ENCODE peak calls at places on chromosomes 5 and 9, in eight cellular contexts. C, P, V, F, X, Y, H and R are unnamed samples.

GRCh38 chr5:154209591-154210081 is 19.1 kb downstream of the GALNT10 start:
- DNase-seq in Y (no peak), V (no peak), C (no peak), P (no peak), F (no peak), X (peak), H (no peak), R (no peak)

GRCh38 chr5:29307498-29307897 is 1886.0 kb upstream of the CDH6 start:
- DNase-seq in F (no peak), P (no peak), Y (no peak), V (no peak), H (no peak), X (no peak), C (no peak), R (no peak)

GRCh38 chr5:135398855-135399837 is at the start of gene MACROH2A1:
- DNase-seq in P (peak), F (peak), X (no peak), Y (peak), C (peak), V (peak), H (peak), R (peak)

GRCh38 chr9:28396058-28396457 is 822.8 kb upstream of the C9orf72 start:
- DNase-seq in X (no peak), Y (no peak), P (no peak), V (no peak), F (no peak), H (no peak), C (no peak), R (no peak)

GRCh38 chr9:91131433-91131839 is 230.3 kb downstream of the AUH start:
- DNase-seq in P (peak), H (peak), V (no peak), F (peak), X (peak), Y (no peak), C (peak), R (no peak)

GRCh38 chr9:37037137-37037743 is 3.2 kb upstream of the PAX5 start:
- DNase-seq in P (no peak), X (no peak), C (no peak), V (peak), H (peak), F (no peak), Y (no peak), R (no peak)

GRCh38 chr5:95446009-95446408 is 54.8 kb downstream of the FAM81B start:
- DNase-seq in X (peak), H (no peak), C (peak), F (no peak), V (no peak), Y (no peak), P (peak), R (no peak)

GRCh38 chr5:157648275-157648990 is 3.8 kb downstream of the SOX30 start:
- DNase-seq in V (no peak), P (no peak), F (no peak), H (no peak), X (no peak), Y (no peak), C (peak), R (no peak)

GRCh38 chr5:135324897-135325650 is 74.0 kb downstream of the MACROH2A1 start:
- DNase-seq in C (no peak), P (no peak), Y (no peak), F (no peak), V (no peak), H (no peak), X (no peak), R (no peak)

GRCh38 chr9:121833061-121833460 is 181.6 kb downstream of the DAB2IP start:
- DNase-seq in F (no peak), P (no peak), Y (no peak), C (no peak), V (no peak), X (no peak), H (peak), R (no peak)

GRCh38 chr9:128127568-128127989 is at the start of gene PTGES2:
- DNase-seq in C (peak), V (peak), P (peak), F (peak), H (peak), Y (peak), X (peak), R (peak)

GRCh38 chr5:14097998-14098471 is 45.1 kb upstream of the TRIO start:
- DNase-seq in X (peak), C (no peak), H (no peak), V (no peak), Y (no peak), P (peak), F (no peak), R (no peak)

GRCh38 chr5:81121836-81122235 is 111.3 kb upstream of the CKMT2 start:
- DNase-seq in X (no peak), H (no peak), V (no peak), Y (no peak), P (no peak), F (no peak), C (no peak), R (no peak)

GRCh38 chr5:180790020-180790419 is 12.6 kb downstream of the MGAT1 start:
- DNase-seq in V (no peak), H (no peak), Y (no peak), C (no peak), F (peak), X (no peak), P (peak), R (peak)

GRCh38 chr9:90967171-90967570 is 165.6 kb downstream of the SYK start:
- DNase-seq in P (no peak), Y (no peak), F (no peak), C (no peak), V (no peak), H (no peak), X (no peak), R (no peak)

GRCh38 chr5:64834611-64835010 is 65.9 kb downstream of the CWC27 start:
- DNase-seq in F (no peak), P (no peak), H (no peak), Y (no peak), X (no peak), C (no peak), V (no peak), R (no peak)

GRCh38 chr5:3335301-3335700 is 260.3 kb upstream of the IRX1 start:
- DNase-seq in P (no peak), Y (no peak), C (no peak), V (no peak), F (no peak), H (peak), X (no peak), R (no peak)

GRCh38 chr5:122492675-122493074 is 180.6 kb downstream of the SNCAIP start:
- DNase-seq in F (peak), Y (no peak), P (peak), V (no peak), H (no peak), C (no peak), X (no peak), R (no peak)
- TF ChIP-seq CTCF in F (peak), Y (peak), P (peak), V (no peak), H (peak), C (peak), X (peak), R (no peak)

GRCh38 chr5:141186897-141187512 is at the start of gene PCDHB9:
- DNase-seq in V (peak), F (peak), C (no peak), H (no peak), Y (peak), X (no peak), P (peak), R (peak)
- TF ChIP-seq CTCF in V (peak), F (no peak), C (peak), H (peak), Y (peak), X (peak), P (peak), R (peak)

DNA sequence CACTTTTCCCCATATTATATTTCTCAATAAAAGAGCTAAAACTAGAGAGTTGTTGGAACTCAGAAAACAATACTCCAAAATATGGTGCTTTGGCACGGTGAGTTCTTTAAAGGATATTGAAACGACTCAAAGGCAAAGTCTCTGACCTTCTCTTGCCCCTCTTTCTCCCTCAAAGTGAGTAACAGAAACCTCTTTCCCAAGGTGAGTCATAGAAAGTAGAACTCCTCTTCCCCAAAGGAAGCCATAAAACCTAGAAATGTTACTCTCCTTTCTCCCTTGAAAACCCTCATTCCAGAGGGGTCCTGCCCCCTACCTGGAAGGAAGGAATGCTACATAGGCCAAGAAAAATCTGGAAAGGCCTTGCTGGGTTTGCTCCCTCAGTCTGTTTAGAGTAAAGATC is 47.5 kb downstream of the RAPGEF6 start:
- DNase-seq in Y (no peak), H (no peak), F (no peak), V (no peak), C (no peak), X (no peak), P (peak), R (no peak)
- TF ChIP-seq CTCF in Y (no peak), H (no peak), F (no peak), V (no peak), C (no peak), X (peak), P (no peak), R (no peak)

GRCh38 chr9:77177894-77178794 is 810 bp downstream of the VPS13A start:
- DNase-seq in H (peak), X (no peak), V (peak), F (peak), P (peak), Y (peak), C (no peak), R (peak)
- TF ChIP-seq CTCF in H (no peak), X (no peak), V (no peak), F (no peak), P (no peak), Y (no peak), C (no peak), R (no peak)

GRCh38 chr5:6712582-6713273 is 504 bp upstream of the TENT4A start:
- DNase-seq in Y (peak), F (peak), H (peak), C (peak), X (peak), V (peak), P (peak), R (peak)

GRCh38 chr5:6711409-6712135 is 1.7 kb upstream of the TENT4A start:
- DNase-seq in H (no peak), F (no peak), X (no peak), C (no peak), Y (no peak), P (no peak), V (no peak), R (no peak)

GRCh38 chr5:6713274-6714181 is at the start of gene TENT4A:
- DNase-seq in H (peak), F (peak), V (peak), C (no peak), Y (peak), X (no peak), P (no peak), R (no peak)

GRCh38 chr5:6710551-6711318 is 2.5 kb upstream of the TENT4A start:
- DNase-seq in Y (no peak), C (no peak), X (no peak), H (no peak), F (no peak), V (no peak), P (no peak), R (no peak)

GRCh38 chr5:6712136-6712581 is 1.1 kb upstream of the TENT4A start:
- DNase-seq in P (peak), F (peak), Y (peak), X (no peak), H (peak), V (peak), C (no peak), R (peak)
- TF ChIP-seq CTCF in P (no peak), F (no peak), Y (no peak), X (peak), H (no peak), V (no peak), C (peak), R (no peak)

GRCh38 chr9:71781391-71781790 is 13.1 kb upstream of the CEMIP2 start:
- DNase-seq in F (no peak), Y (no peak), C (no peak), H (no peak), X (no peak), P (no peak), V (no peak), R (no peak)

GRCh38 chr9:71778085-71778484 is 9.8 kb upstream of the CEMIP2 start:
- DNase-seq in H (no peak), Y (no peak), X (no peak), C (no peak), P (no peak), V (no peak), F (no peak), R (no peak)

GRCh38 chr9:71780953-71781352 is 12.6 kb upstream of the CEMIP2 start:
- DNase-seq in H (no peak), F (no peak), V (no peak), X (no peak), Y (no peak), P (no peak), C (no peak), R (no peak)

GRCh38 chr9:71783120-71783523 is 14.8 kb upstream of the CEMIP2 start:
- DNase-seq in V (no peak), X (no peak), P (no peak), Y (no peak), C (no peak), H (peak), F (peak), R (no peak)
- TF ChIP-seq CTCF in V (no peak), X (no peak), P (no peak), Y (no peak), C (no peak), H (no peak), F (no peak), R (no peak)

GRCh38 chr5:149999866-150000260 is 591 bp downstream of the TIGD6 start:
- DNase-seq in C (no peak), H (no peak), Y (no peak), X (no peak), P (no peak), F (no peak), V (no peak), R (no peak)

GRCh38 chr5:150001660-150002493 is 1.3 kb downstream of the HMGXB3 start:
- DNase-seq in X (no peak), C (peak), F (peak), Y (peak), P (peak), H (peak), V (peak), R (peak)

GRCh38 chr5:149999359-149999758 is 1.1 kb downstream of the TIGD6 start:
- DNase-seq in F (no peak), C (no peak), X (no peak), Y (no peak), H (no peak), V (no peak), P (no peak), R (no peak)

GRCh38 chr5:150000990-150001659 is 586 bp downstream of the HMGXB3 start:
- DNase-seq in C (no peak), X (no peak), V (peak), Y (peak), P (peak), F (peak), H (peak), R (peak)

DNA sequence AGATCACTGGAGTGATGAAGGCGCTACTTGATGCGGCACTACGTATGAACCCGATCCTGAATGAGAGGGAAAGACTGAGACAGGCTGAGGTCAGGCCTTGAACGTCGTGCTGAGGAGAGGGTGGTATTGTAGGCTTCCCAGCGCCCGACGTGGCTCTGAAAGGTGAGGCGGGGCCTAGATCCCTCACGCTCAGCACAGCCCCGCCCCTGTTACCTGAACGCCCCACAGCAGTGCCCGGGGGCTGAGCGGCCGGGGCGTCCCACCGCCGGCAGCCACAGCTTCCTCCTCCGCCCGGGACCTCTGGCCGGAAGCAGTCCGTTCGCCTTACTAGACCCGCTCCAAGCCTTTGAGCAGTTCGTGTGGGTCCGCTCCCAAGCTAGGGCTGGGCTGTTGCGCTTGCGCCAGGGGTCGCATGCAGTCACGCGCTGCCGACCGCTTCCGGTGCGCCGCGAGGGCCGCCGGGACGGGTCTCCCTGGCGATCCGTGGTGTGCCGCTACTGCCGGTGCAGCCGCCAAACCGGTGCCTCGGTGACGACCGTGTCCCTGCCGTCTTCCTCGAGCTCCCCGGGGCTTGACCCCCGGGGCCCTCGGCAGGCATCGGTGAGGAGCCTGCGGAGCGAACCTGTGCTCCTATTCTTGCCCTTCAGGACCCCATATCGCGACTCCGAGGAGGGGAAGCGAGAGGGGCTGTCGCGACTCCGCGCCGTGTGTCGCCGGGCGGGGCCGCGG is at the start of the genes HMGXB3 and TIGD6:
- DNase-seq in F (peak), C (peak), P (peak), H (peak), X (peak), Y (peak), V (peak), R (peak)
- TF ChIP-seq CTCF in F (no peak), C (no peak), P (no peak), H (peak), X (peak), Y (no peak), V (no peak), R (no peak)

GRCh38 chr5:74131256-74131655 is 505.3 kb downstream of the ARHGEF28 start:
- DNase-seq in C (no peak), Y (no peak), H (no peak), F (no peak), P (no peak), V (no peak), X (no peak), R (no peak)

GRCh38 chr5:74130141-74130897 is 504.3 kb downstream of the ARHGEF28 start:
- DNase-seq in X (no peak), P (no peak), C (no peak), H (no peak), Y (no peak), V (no peak), F (no peak), R (no peak)

GRCh38 chr5:74126294-74126693 is 500.3 kb downstream of the ARHGEF28 start:
- DNase-seq in V (no peak), Y (no peak), P (no peak), H (no peak), X (no peak), F (no peak), C (no peak), R (no peak)

GRCh38 chr5:74124826-74125225 is 498.8 kb downstream of the ARHGEF28 start:
- DNase-seq in Y (no peak), H (no peak), C (no peak), F (no peak), X (no peak), P (no peak), V (no peak), R (no peak)

GRCh38 chr5:74127377-74128338 is 501.7 kb downstream of the ARHGEF28 start:
- DNase-seq in C (no peak), V (no peak), H (no peak), F (peak), X (no peak), P (no peak), Y (no peak), R (peak)
- TF ChIP-seq CTCF in C (peak), V (no peak), H (peak), F (peak), X (peak), P (no peak), Y (peak), R (no peak)

GRCh38 chr5:113896789-113897188 is 383.3 kb downstream of the YTHDC2 start:
- DNase-seq in Y (no peak), P (no peak), X (no peak), H (no peak), C (no peak), V (no peak), F (no peak), R (no peak)

GRCh38 chr5:113891491-113891890 is 378.0 kb downstream of the YTHDC2 start:
- DNase-seq in P (no peak), F (no peak), C (no peak), H (no peak), V (no peak), X (no peak), Y (no peak), R (no peak)
- TF ChIP-seq CTCF in P (no peak), F (no peak), C (no peak), H (no peak), V (no peak), X (no peak), Y (no peak), R (no peak)